ENCODE peak calls at places on chromosomes 4 and X, in six cellular contexts. E is AG08396; B is heart left ventricle; Y is NCI-H1436; Q is T-helper 2 cell treated with Interferon-gamma antibody and Interleukin-4, amounts not matched to agents 5 μg/mL and 100 μg/mL, for 36 hours; F is dermis microvascular lymphatic vessel endothelial cell. W is an unnamed sample.

GRCh38 chrX:51496501-51497291 is at the start of gene NUDT11:
- DNase-seq in E (peak; percentile 81), B (peak; percentile 49), Y (no peak), Q (peak; percentile 68), F (no peak), W (peak; percentile 51)

GRCh38 chrX:140273921-140274320 is 230.9 kb downstream of the SOX3 start:
- DNase-seq in E (no peak), B (no peak), Y (no peak), Q (no peak), F (no peak), W (no peak)

GRCh38 chr4:62429297-62429696 is 1229.2 kb downstream of the ADGRL3 start:
- DNase-seq in E (no peak), B (no peak), Y (no peak), Q (no peak), F (no peak), W (no peak)

GRCh38 chr4:137664416-137664815 is 132.1 kb upstream of the PCDH18 start:
- DNase-seq in E (no peak), B (no peak), Y (no peak), Q (no peak), F (no peak), W (no peak)

GRCh38 chr4:3515646-3516045 is 16.6 kb downstream of the LRPAP1 start:
- DNase-seq in E (no peak), B (peak; percentile 19), Y (no peak), Q (no peak), F (no peak), W (no peak)

GRCh38 chr4:121786221-121786620 is 14.9 kb upstream of the EXOSC9 start:
- DNase-seq in E (no peak), B (no peak), Y (no peak), Q (no peak), F (no peak), W (no peak)

GRCh38 chrX:68699960-68700746 is 52.7 kb downstream of the STARD8 start:
- DNase-seq in E (peak; percentile 58), B (no peak), Y (no peak), Q (no peak), F (peak; percentile 72), W (no peak)

GRCh38 chrX:13646154-13646549 is 6.8 kb upstream of the TCEANC start:
- DNase-seq in E (peak; percentile 45), B (peak; percentile 69), Y (peak; percentile 30), Q (peak; percentile 21), F (peak; percentile 37), W (peak; percentile 66)

W was measured in PC-3.